ENCODE peak calls at places on chromosomes 3 and 15, in five cellular contexts. F is endodermal cell, R is right atrium auricular region, G is right lobe of liver, H is AG09309. K is an unnamed sample.

GRCh38 chr3:14540209-14540575 is at the start of gene GRIP2:
- DNase-seq in F (no peak), R (no peak), G (no peak), H (no peak), K (no peak)

GRCh38 chr3:168077091-168077490 is 18.6 kb downstream of the GOLIM4 start:
- DNase-seq in F (no peak), R (no peak), G (no peak), H (no peak), K (no peak)

GRCh38 chr3:141477224-141477623 is 9.6 kb upstream of the RASA2 start:
- DNase-seq in F (no peak), R (no peak), G (no peak), H (peak; percentile 41), K (peak; percentile 79)

GRCh38 chr3:89113887-89114840 is 6.7 kb downstream of the EPHA3 start:
- DNase-seq in F (peak; percentile 96), R (peak; percentile 66), G (peak; percentile 56), H (peak; percentile 13), K (peak; percentile 59)

GRCh38 chr3:33717616-33717865 is 513 bp downstream of the CLASP2 start:
- DNase-seq in F (no peak), R (peak; percentile 69), G (no peak), H (no peak), K (peak; percentile 6)

GRCh38 chr15:40941078-40941527 is 12.0 kb downstream of the DLL4 start:
- DNase-seq in F (no peak), R (peak; percentile 77), G (no peak), H (no peak), K (no peak)

GRCh38 chr3:8931342-8931741 is 31.9 kb downstream of the RAD18 start:
- DNase-seq in F (no peak), R (no peak), G (no peak), H (no peak), K (no peak)

GRCh38 chr15:77659350-77660321 is 26.9 kb upstream of the LINGO1 start:
- DNase-seq in F (peak; percentile 89), R (no peak), G (no peak), H (peak; percentile 7), K (no peak)

GRCh38 chr3:17810759-17811158 is 68.3 kb upstream of the TBC1D5 start:
- DNase-seq in F (no peak), R (no peak), G (no peak), H (peak; percentile 41), K (no peak)
- TF ChIP-seq CTCF in F (peak; percentile 64), R (no peak), G (peak; percentile 60), H (peak; percentile 51), K (peak; percentile 54)

DNA sequence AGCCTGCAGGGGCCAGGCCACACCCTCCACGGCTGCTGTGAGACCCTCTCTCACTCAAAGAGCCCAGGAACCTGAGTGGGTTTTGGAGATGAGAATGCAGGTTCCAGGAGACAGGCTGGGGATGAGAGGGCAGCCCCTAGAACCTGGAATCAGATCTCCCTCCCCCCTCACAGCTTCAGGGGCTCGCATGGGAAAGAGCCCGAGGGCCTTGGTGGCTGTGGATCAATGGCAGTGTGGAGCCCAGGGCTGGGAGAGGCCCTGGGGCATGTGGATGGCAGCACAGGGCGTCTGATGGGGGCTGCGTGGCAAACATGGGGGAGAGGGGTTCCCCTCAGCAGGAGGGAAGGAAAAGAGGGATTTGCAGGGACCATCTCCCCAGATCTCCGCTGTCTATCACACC is 112.8 kb upstream of the RPL32 start:
- DNase-seq in F (no peak), R (no peak), G (no peak), H (no peak), K (no peak)
- H3K4me3 ChIP-seq in F (no peak overlapping the region), R (no peak overlapping the region), G (no peak overlapping the region), H (no peak overlapping the region), K (no peak overlapping the region)

GRCh38 chr3:56976666-56977560 is 83.6 kb upstream of the SPATA12 start:
- DNase-seq in F (no peak), R (peak; percentile 58), G (no peak), H (peak; percentile 37), K (no peak)

GRCh38 chr3:56971816-56972215 is 88.6 kb upstream of the SPATA12 start:
- DNase-seq in F (no peak), R (no peak), G (no peak), H (no peak), K (no peak)

GRCh38 chr3:56977561-56977889 is 82.9 kb upstream of the SPATA12 start:
- DNase-seq in F (no peak), R (no peak), G (no peak), H (no peak), K (no peak)

GRCh38 chr3:56975562-56975961 is 84.9 kb upstream of the SPATA12 start:
- DNase-seq in F (no peak), R (peak; percentile 16), G (no peak), H (no peak), K (no peak)

GRCh38 chr3:56974242-56974945 is 86.1 kb upstream of the SPATA12 start:
- DNase-seq in F (no peak), R (no peak), G (no peak), H (no peak), K (no peak)
- TF ChIP-seq CTCF in F (no peak), R (no peak), G (no peak), H (no peak), K (no peak)

DNA sequence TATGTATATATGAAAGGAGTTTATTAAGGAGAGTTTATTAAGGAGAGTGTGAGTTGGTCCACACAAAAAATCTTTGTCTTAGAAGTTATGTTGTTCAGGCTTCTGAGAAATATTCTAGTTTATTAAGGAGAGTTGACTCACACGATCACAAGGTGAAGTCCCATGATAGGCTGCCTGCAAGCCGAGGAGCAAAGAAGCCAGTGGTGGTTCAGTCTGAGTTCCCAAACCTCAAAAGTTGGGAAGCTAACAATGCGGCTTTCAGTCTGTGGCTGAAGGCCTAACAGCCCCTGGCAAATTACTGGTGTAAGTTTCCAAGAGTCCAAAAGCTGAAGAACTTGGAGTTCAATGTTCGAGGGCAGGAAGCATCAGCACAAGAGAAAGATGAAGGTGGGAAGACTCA is 42.4 kb upstream of the DAZL start:
- DNase-seq in F (no peak), R (no peak), G (no peak), H (no peak), K (no peak)
- H3K4me3 ChIP-seq in F (no peak overlapping the region), R (no peak overlapping the region), G (no peak overlapping the region), H (no peak overlapping the region), K (no peak overlapping the region)

GRCh38 chr3:187954486-187955075 is 199.4 kb upstream of the LPP start:
- DNase-seq in F (no peak), R (no peak), G (no peak), H (peak; percentile 55), K (peak; percentile 61)

GRCh38 chr3:187957209-187957981 is 196.6 kb upstream of the LPP start:
- DNase-seq in F (no peak), R (no peak), G (peak; percentile 81), H (no peak), K (no peak)

GRCh38 chr3:187958432-187959003 is 195.4 kb upstream of the LPP start:
- DNase-seq in F (no peak), R (no peak), G (no peak), H (no peak), K (no peak)

GRCh38 chr3:187952849-187953248 is 201.1 kb upstream of the LPP start:
- DNase-seq in F (peak; percentile 50), R (no peak), G (no peak), H (no peak), K (no peak)

GRCh38 chr3:187955076-187955952 is 198.6 kb upstream of the LPP start:
- DNase-seq in F (no peak), R (peak; percentile 78), G (peak; percentile 75), H (peak; percentile 82), K (peak; percentile 99)
- TF ChIP-seq CTCF in F (no peak), R (no peak), G (no peak), H (no peak), K (peak; percentile 24)

DNA sequence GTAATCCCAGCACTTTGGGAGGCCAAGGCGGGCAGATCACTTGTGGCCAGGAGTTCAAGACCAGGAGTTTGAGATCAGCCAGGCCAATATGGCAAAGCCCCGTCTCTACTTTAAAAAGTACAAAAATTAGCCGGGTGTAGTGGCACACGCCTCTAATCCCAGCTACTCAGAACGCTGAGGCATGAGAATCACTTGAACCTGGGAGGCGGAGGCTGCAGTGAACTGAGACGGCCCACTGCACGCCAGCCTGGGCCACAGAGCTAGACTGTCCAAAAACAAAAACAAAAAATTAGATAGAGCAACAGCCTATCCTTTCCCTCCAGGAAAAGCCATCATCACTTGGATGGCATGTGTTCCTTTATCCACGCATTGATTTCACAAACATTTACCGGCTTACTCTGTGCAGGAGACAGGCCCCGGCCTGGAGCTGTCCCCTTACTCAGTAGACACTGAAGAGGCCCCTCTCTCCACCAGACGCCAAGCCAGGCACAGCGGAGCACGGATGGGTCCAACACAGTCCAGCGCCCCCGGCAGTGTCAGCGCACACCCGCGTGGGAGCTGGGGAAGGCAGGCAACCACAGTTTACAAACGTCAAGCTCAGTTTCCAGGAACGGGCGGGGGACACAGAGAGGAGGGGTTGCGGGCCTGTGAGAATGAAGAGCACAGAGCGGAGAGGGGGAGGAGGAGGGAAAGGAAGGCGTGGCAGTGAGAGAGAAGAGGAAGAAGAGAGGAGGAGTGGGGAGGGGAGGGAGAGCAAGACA is 3.1 kb downstream of the GP5 start:
- DNase-seq in F (peak; percentile 79), R (no peak), G (peak; percentile 65), H (no peak), K (no peak)
- H3K4me3 ChIP-seq in F (no peak overlapping the region), R (peak overlapping the region; percentile 38), G (peak overlapping the region; percentile 35), H (peak overlapping the region; percentile 12), K (peak overlapping the region; percentile 32)

DNA sequence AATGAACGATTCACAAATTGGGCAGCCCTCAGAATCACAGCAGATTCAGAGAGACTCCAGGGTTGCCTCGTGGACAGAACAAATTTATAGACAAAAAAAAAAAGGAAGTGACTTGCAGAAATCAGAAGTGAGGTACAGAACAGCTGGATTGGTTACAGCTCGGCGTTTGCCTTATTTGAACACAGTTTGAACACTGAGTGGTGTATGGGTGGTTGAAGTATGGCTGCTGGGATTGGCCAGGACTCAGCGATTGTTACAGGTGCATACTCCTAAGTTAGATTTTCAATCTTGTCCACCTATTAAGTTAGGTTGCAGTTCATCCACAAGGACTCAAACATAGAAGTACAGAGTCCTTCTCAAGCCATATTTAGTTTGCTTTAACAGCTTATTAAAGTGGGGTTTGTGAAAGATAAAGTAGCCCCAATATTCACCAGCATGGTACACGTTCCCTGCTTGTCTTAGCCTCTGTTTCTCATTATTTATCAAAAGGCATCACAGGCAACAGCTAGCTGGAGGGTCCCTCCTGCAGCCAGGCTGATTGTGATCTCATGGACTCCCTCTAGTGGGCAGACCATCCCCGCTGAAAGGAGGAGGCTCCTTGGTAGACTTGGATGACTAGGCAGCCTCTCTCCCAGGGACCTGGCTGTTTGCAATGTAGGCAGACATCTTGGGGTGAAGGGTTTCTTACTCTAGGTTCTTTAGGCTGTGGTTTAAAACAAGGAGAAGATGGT is 17.6 kb upstream of the ALDH1L1 start:
- DNase-seq in F (peak; percentile 90), R (peak; percentile 81), G (peak; percentile 85), H (no peak), K (peak; percentile 52)
- TF ChIP-seq CTCF in F (peak; percentile 77), R (peak; percentile 53), G (peak; percentile 85), H (peak; percentile 90), K (peak; percentile 95)

GRCh38 chr3:197508051-197508451 is 47.7 kb downstream of the BDH1 start:
- DNase-seq in F (no peak), R (no peak), G (no peak), H (no peak), K (no peak)

GRCh38 chr3:197508511-197508910 is 47.3 kb downstream of the BDH1 start:
- DNase-seq in F (peak; percentile 77), R (no peak), G (no peak), H (no peak), K (no peak)

GRCh38 chr3:197510642-197511018 is 45.1 kb downstream of the BDH1 start:
- DNase-seq in F (no peak), R (no peak), G (no peak), H (no peak), K (no peak)

GRCh38 chr3:197507541-197507940 is 48.2 kb downstream of the BDH1 start:
- DNase-seq in F (no peak), R (no peak), G (no peak), H (no peak), K (no peak)

GRCh38 chr3:197508924-197509775 is 46.6 kb downstream of the BDH1 start:
- DNase-seq in F (no peak), R (no peak), G (no peak), H (no peak), K (no peak)
- H3K4me3 ChIP-seq in F (no peak overlapping the region), R (peak overlapping the region; percentile 55), G (no peak overlapping the region), H (no peak overlapping the region), K (peak overlapping the region; percentile 58)